ENCODE peak calls at places on chromosome 1, in five cellular contexts. Q is globus pallidus, C is activated T-cell treated with anti-CD3 and anti-CD28 coated beads for 1 hour, D is NCI-H2029, A is hepatic stellate cell. Z is an unnamed sample.

GRCh38 chr1:201190005-201190404 is 619 bp upstream of the IGFN1 start:
- DNase-seq in Q (no peak), D (no peak), A (no peak), C (no peak), Z (no peak)

GRCh38 chr1:66388918-66389317 is 145.0 kb upstream of the SGIP1 start:
- DNase-seq in Q (peak), D (no peak), A (no peak), C (no peak), Z (no peak)

GRCh38 chr1:27350673-27351540 is 9.1 kb downstream of the SYTL1 start:
- DNase-seq in Q (no peak), A (peak), D (no peak), C (no peak), Z (no peak)

GRCh38 chr1:211908453-211908852 is 77.9 kb upstream of the LPGAT1 start:
- DNase-seq in C (no peak), D (no peak), A (no peak), Q (no peak), Z (no peak)

GRCh38 chr1:99963041-99963795 is 6.6 kb upstream of the SLC35A3 start:
- DNase-seq in A (peak), D (no peak), Q (no peak), C (no peak), Z (peak)

GRCh38 chr1:164971391-164971790 is 385.1 kb downstream of the LMX1A start:
- DNase-seq in C (no peak), A (no peak), Q (no peak), D (no peak), Z (no peak)

GRCh38 chr1:41754540-41754939 is 164.2 kb downstream of the HIVEP3 start:
- DNase-seq in Q (no peak), D (no peak), C (no peak), A (no peak), Z (no peak)

GRCh38 chr1:168570652-168571051 is 5.8 kb upstream of the XCL1 start:
- DNase-seq in D (no peak), A (no peak), C (no peak), Q (no peak), Z (no peak)

GRCh38 chr1:35576061-35576765 is 3.1 kb downstream of the TFAP2E start:
- DNase-seq in Q (no peak), A (no peak), D (no peak), C (no peak), Z (no peak)

Z was measured in AG08396.